ENCODE peak calls at places on chromosomes 4 and X, in six cellular contexts. P is trophoblast cell, O is cardiac muscle cell, S is HCT116, T is small intestine, U is psoas muscle. J is an unnamed sample.
A peak's percentile ranks its signal among the peaks of the same experiment; 100 is the strongest.

GRCh38 chr4:147820975-147821374 is 89.1 kb downstream of the ARHGAP10 start:
- DNase-seq in T (no peak), U (no peak), S (no peak), P (no peak), O (no peak), J (no peak)

GRCh38 chr4:135601351-135601750 is 1399.8 kb upstream of the PABPC4L start:
- DNase-seq in P (peak; percentile 83), O (no peak), U (no peak), S (no peak), T (no peak), J (no peak)

GRCh38 chr4:176921256-176921655 is 128.5 kb upstream of the VEGFC start:
- DNase-seq in P (no peak), O (peak; percentile 17), T (no peak), S (no peak), U (no peak), J (no peak)

GRCh38 chrX:81195712-81196111 is 6.0 kb downstream of the HMGN5 start:
- DNase-seq in S (peak; percentile 33), O (peak; percentile 71), T (peak; percentile 55), U (peak; percentile 13), P (peak; percentile 18), J (peak; percentile 14)

GRCh38 chr4:1499465-1499864 is 93.2 kb upstream of the NKX1-1 start:
- DNase-seq in U (no peak), S (no peak), O (no peak), T (no peak), P (no peak), J (no peak)

GRCh38 chr4:87093443-87094123 is 126.8 kb downstream of the KLHL8 start:
- DNase-seq in S (peak; percentile 23), U (no peak), O (peak; percentile 65), T (peak; percentile 51), P (peak; percentile 66), J (peak; percentile 12)

GRCh38 chr4:67393699-67394281 is 151.5 kb downstream of the CENPC start:
- DNase-seq in O (peak; percentile 65), T (peak; percentile 44), S (peak; percentile 29), P (no peak), U (no peak), J (no peak)

GRCh38 chr4:177460460-177460859 is 18.2 kb upstream of the AGA start:
- DNase-seq in O (no peak), P (no peak), T (no peak), U (no peak), S (no peak), J (no peak)

GRCh38 chr4:142285222-142285583 is 560.9 kb downstream of the INPP4B start:
- DNase-seq in T (no peak), O (no peak), P (no peak), S (no peak), U (no peak), J (no peak)

GRCh38 chrX:118751950-118752783 is 24.8 kb downstream of the IL13RA1 start:
- DNase-seq in O (no peak), U (no peak), S (no peak), T (no peak), P (no peak), J (no peak)

GRCh38 chr4:174714393-174715211 is 114.4 kb downstream of the GLRA3 start:
- DNase-seq in T (peak; percentile 55), U (no peak), O (peak; percentile 76), S (peak; percentile 59), P (peak; percentile 59), J (no peak)

GRCh38 chr4:183321516-183321915 is 710 bp downstream of the CLDN24 start:
- DNase-seq in U (no peak), P (no peak), S (no peak), O (no peak), T (no peak), J (no peak)

GRCh38 chrX:133922390-133922772 is 63.0 kb downstream of the GPC3 start:
- DNase-seq in U (no peak), T (no peak), P (no peak), S (no peak), O (no peak), J (no peak)

GRCh38 chr4:3868146-3868840 is 102.1 kb downstream of the ADRA2C start:
- DNase-seq in S (no peak), P (peak; percentile 67), T (no peak), U (no peak), O (no peak), J (no peak)

GRCh38 chr4:3705236-3705987 is 60.8 kb upstream of the ADRA2C start:
- DNase-seq in S (no peak), T (no peak), O (no peak), P (no peak), U (no peak), J (no peak)

GRCh38 chr4:111400736-111401135 is 744.5 kb upstream of the FAM241A start:
- DNase-seq in O (peak; percentile 62), U (no peak), T (no peak), P (no peak), S (no peak), J (no peak)

GRCh38 chrX:146863566-146863965 is 49.0 kb upstream of the CXorf51A start:
- DNase-seq in O (no peak), U (no peak), T (no peak), P (no peak), S (no peak), J (no peak)

GRCh38 chr4:13248621-13249298 is 235.4 kb downstream of the RAB28 start:
- DNase-seq in T (no peak), S (peak; percentile 8), U (no peak), P (no peak), O (peak; percentile 4), J (no peak)

GRCh38 chr4:7766661-7767345 is 172.9 kb downstream of the AFAP1 start:
- DNase-seq in U (no peak), O (no peak), T (no peak), S (no peak), P (no peak), J (no peak)

GRCh38 chrX:74534569-74535038 is 79.8 kb downstream of the RLIM start:
- DNase-seq in S (no peak), T (no peak), U (no peak), O (peak; percentile 27), P (peak; percentile 59), J (no peak)

GRCh38 chrX:116009348-116009747 is 161.2 kb upstream of the AGTR2 start:
- DNase-seq in P (no peak), U (no peak), T (no peak), O (no peak), S (no peak), J (no peak)

GRCh38 chrX:9149831-9150230 is 115.9 kb upstream of the FAM9B start:
- DNase-seq in T (no peak), P (no peak), O (no peak), U (no peak), S (no peak), J (no peak)

GRCh38 chr4:146550161-146550560 is 28.4 kb upstream of the SLC10A7 start:
- DNase-seq in O (no peak), U (no peak), T (no peak), P (no peak), S (no peak), J (no peak)

GRCh38 chr4:93199492-93199891 is 629.1 kb upstream of the ATOH1 start:
- DNase-seq in S (peak; percentile 45), P (peak; percentile 9), U (no peak), T (peak; percentile 53), O (peak; percentile 67), J (no peak)

GRCh38 chr4:148774134-148774533 is 331.9 kb upstream of the NR3C2 start:
- DNase-seq in T (peak; percentile 7), O (no peak), S (no peak), U (no peak), P (no peak), J (no peak)

GRCh38 chr4:127309360-127310095 is 323.2 kb upstream of the INTU start:
- DNase-seq in O (no peak), T (no peak), S (peak; percentile 21), P (no peak), U (peak; percentile 10), J (no peak)

GRCh38 chr4:127311924-127312323 is 320.8 kb upstream of the INTU start:
- DNase-seq in T (no peak), O (no peak), U (no peak), P (no peak), S (no peak), J (no peak)

GRCh38 chr4:127311371-127311770 is 321.4 kb upstream of the INTU start:
- DNase-seq in O (no peak), T (no peak), S (no peak), P (no peak), U (no peak), J (no peak)

GRCh38 chr4:127307996-127308395 is 324.8 kb upstream of the INTU start:
- DNase-seq in O (no peak), P (no peak), U (no peak), S (no peak), T (no peak), J (no peak)

GRCh38 chr4:127313767-127314166 is 319.0 kb upstream of the INTU start:
- DNase-seq in P (no peak), U (no peak), S (no peak), O (no peak), T (no peak), J (no peak)
- H3K9me3 ChIP-seq in P (no peaks in the 10 kb centered on the region), U (no peaks in the 10 kb centered on the region), S (no peaks in the 10 kb centered on the region), O (no peaks in the 10 kb centered on the region), T (no peaks in the 10 kb centered on the region), J (no peaks in the 10 kb centered on the region)

DNA sequence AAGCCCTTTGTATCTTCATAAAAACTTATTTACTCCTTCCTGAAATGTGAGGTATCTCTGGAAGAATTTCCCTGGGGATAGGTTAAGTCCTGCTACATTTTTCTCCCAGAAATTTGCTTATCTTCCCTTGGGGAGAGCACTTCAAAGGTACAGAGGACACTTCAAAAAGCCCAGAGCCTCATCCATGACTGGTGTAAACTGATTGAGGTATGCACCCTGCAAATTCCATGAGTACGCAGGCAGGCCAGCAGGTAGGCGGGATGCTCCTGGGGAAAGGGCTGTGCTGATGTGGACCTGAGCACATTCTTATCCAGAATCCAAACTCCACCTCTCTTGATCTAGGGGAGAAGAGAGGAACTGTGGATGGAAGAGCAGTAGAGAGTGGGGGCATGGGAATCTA is 26.3 kb upstream of the RASGEF1B start:
- DNase-seq in O (no peak), P (peak; percentile 28), U (no peak), T (no peak), S (no peak), J (no peak)
- H3K9me3 ChIP-seq in O (no peaks in the 10 kb centered on the region), P (no peaks in the 10 kb centered on the region), U (no peaks in the 10 kb centered on the region), T (no peaks in the 10 kb centered on the region), S (no peaks in the 10 kb centered on the region), J (no peaks in the 10 kb centered on the region)

GRCh38 chr4:107721436-107722090 is 1.5 kb upstream of the PAPSS1 start:
- DNase-seq in T (no peak), U (no peak), O (no peak), P (no peak), S (no peak), J (peak; percentile 18)
- H3K9me3 ChIP-seq in T (no peaks in the 10 kb centered on the region), U (no peaks in the 10 kb centered on the region), O (no peaks in the 10 kb centered on the region), P (no peaks in the 10 kb centered on the region), S (no peaks in the 10 kb centered on the region), J (no peaks in the 10 kb centered on the region)

DNA sequence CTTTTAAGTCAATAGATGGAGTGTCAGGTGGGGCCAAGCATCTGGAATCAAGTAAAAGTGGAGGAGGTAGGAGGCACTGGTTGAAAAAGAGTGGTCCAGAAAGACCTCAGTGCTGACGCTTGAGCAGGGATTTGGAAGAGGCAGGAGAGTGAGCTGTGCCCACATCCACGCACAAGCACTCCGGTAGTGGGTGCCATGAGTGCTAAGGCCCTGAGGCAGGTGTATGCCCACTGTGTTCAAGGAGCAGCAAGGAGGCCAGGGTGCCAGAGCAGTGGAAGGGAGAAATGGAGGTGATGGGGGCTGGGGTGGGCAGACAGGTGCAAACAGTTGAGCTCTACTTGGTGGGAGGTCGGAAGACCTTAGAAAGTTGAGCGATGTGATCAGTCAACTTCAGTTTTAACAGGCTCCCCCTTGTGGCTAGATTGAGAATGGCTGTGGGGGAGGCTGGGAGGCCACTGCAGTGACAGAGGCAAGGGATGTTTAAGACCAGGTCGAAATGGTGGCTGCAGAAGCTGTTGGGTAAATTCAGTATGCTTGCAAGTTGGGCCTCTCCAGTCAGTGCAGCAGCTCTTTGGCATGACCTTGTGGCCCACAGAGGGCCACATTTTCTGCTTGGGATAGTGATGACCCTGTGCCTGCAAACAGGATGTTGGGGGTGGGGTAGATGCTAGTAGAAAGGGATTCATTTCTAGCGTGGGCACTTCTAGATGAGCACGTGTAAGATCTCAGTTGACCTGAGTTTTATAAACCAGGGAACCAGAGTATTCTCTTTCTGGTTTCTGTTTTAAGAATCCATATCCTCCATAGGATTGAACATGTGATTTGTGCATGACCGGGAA is 12.7 kb downstream of the TKTL1 start:
- DNase-seq in P (peak; percentile 50), S (peak; percentile 24), T (peak; percentile 43), O (peak; percentile 55), U (peak; percentile 48), J (peak; percentile 50)
- H3K9me3 ChIP-seq in P (no peaks in the 10 kb centered on the region), S (no peaks in the 10 kb centered on the region), T (no peaks in the 10 kb centered on the region), O (no peaks in the 10 kb centered on the region), U (no peaks in the 10 kb centered on the region), J (no peaks in the 10 kb centered on the region)

J was measured in T-helper 17 cell.